ENCODE peak calls at places on chromosome X, in nine cellular contexts. F, N, M, J, X, T, S, Z and O are unnamed samples.

GRCh38 chrX:18753603-18754002 is 46.2 kb downstream of the PPEF1 start:
- DNase-seq in F (no peak), Z (no peak), N (no peak), T (no peak), X (no peak), S (no peak), J (no peak), M (no peak), O (no peak)

GRCh38 chrX:17635231-17635630 is 102.1 kb upstream of the SCML1 start:
- DNase-seq in N (no peak), F (no peak), Z (no peak), J (no peak), M (peak; percentile 9), T (no peak), S (no peak), X (no peak), O (no peak)

GRCh38 chrX:39766085-39766726 is 331.6 kb downstream of the BCOR start:
- DNase-seq in S (peak; percentile 23), Z (no peak), J (peak; percentile 0), T (no peak), N (no peak), F (no peak), M (no peak), X (no peak), O (no peak)

GRCh38 chrX:54093159-54093558 is 48.9 kb upstream of the PHF8 start:
- DNase-seq in F (no peak), Z (no peak), J (no peak), N (no peak), T (no peak), M (no peak), X (no peak), S (no peak), O (no peak)

GRCh38 chrX:42485621-42486020 is 292.3 kb downstream of the PPP1R2C start:
- DNase-seq in F (no peak), T (no peak), J (no peak), N (no peak), S (no peak), Z (no peak), X (no peak), M (no peak), O (no peak)

GRCh38 chrX:110402091-110402854 is 43.6 kb downstream of the RTL9 start:
- DNase-seq in X (no peak), N (peak; percentile 53), F (no peak), J (no peak), M (no peak), T (peak; percentile 47), S (no peak), Z (no peak), O (peak; percentile 60)

GRCh38 chrX:139759637-139760036 is 51.7 kb upstream of the MCF2 start:
- DNase-seq in S (no peak), Z (no peak), M (no peak), N (no peak), T (no peak), F (peak; percentile 21), J (no peak), X (no peak), O (no peak)

GRCh38 chrX:110172215-110172614 is 145.7 kb downstream of the AMMECR1 start:
- DNase-seq in M (no peak), T (no peak), X (no peak), J (no peak), N (no peak), S (no peak), Z (no peak), F (no peak), O (no peak)

GRCh38 chrX:34578237-34578636 is 78.8 kb downstream of the TMEM47 start:
- DNase-seq in N (no peak), X (no peak), F (no peak), M (no peak), S (no peak), T (no peak), Z (no peak), J (no peak), O (no peak)

GRCh38 chrX:150643271-150643670 is 49.9 kb upstream of the MTMR1 start:
- DNase-seq in F (no peak), J (no peak), T (no peak), S (no peak), Z (no peak), X (no peak), M (no peak), N (no peak), O (no peak)

GRCh38 chrX:17719651-17720050 is 17.6 kb upstream of the SCML1 start:
- DNase-seq in F (no peak), M (no peak), S (no peak), Z (no peak), X (no peak), J (no peak), T (no peak), N (no peak), O (no peak)

GRCh38 chrX:44043496-44043895 is 70.3 kb upstream of the NDP start:
- DNase-seq in M (no peak), Z (no peak), J (no peak), F (no peak), N (no peak), S (no peak), T (no peak), X (no peak), O (no peak)

GRCh38 chrX:150436200-150436599 is 73.1 kb downstream of the MAMLD1 start:
- DNase-seq in S (no peak), J (no peak), X (no peak), F (no peak), N (no peak), Z (no peak), T (no peak), M (no peak), O (no peak)

GRCh38 chrX:154490021-154490413 is 412 bp downstream of the SLC10A3 start:
- DNase-seq in J (no peak), F (no peak), N (peak; percentile 62), Z (no peak), X (no peak), T (peak; percentile 67), M (no peak), S (no peak), O (no peak)

GRCh38 chrX:94743478-94743877 is 1069.5 kb downstream of the FAM133A start:
- DNase-seq in T (no peak), F (no peak), Z (no peak), N (no peak), M (no peak), J (no peak), X (no peak), S (no peak), O (no peak)

GRCh38 chrX:65587616-65588526 is 53.3 kb upstream of the LAS1L start:
- DNase-seq in J (no peak), N (peak; percentile 90), Z (no peak), X (peak; percentile 52), T (peak; percentile 86), M (no peak), S (no peak), F (peak; percentile 60), O (peak; percentile 86)

GRCh38 chrX:2478546-2479419 is 22.0 kb downstream of the DHRSX start:
- DNase-seq in F (no peak), T (no peak), J (no peak), N (no peak), M (no peak), Z (no peak), S (no peak), X (no peak), O (no peak)

GRCh38 chrX:33741807-33742206 is 390.3 kb downstream of the FAM47A start:
- DNase-seq in M (no peak), X (no peak), N (no peak), T (no peak), F (no peak), S (no peak), Z (no peak), J (no peak), O (no peak)

GRCh38 chrX:11398785-11399184 is 105.6 kb downstream of the AMELX start:
- DNase-seq in T (no peak), Z (no peak), J (no peak), N (no peak), S (no peak), M (no peak), X (no peak), F (no peak), O (no peak)

GRCh38 chrX:133947022-133947421 is 38.4 kb downstream of the GPC3 start:
- DNase-seq in T (no peak), F (no peak), N (no peak), S (no peak), J (no peak), X (no peak), M (no peak), Z (no peak), O (no peak)

GRCh38 chrX:16212436-16212835 is 45.2 kb downstream of the MAGEB17 start:
- DNase-seq in T (peak; percentile 22), X (no peak), F (peak; percentile 1), J (no peak), N (no peak), S (no peak), M (no peak), Z (no peak), O (no peak)

GRCh38 chrX:96453139-96453538 is 231.5 kb upstream of the DIAPH2 start:
- DNase-seq in T (no peak), N (no peak), X (no peak), F (no peak), S (no peak), Z (no peak), M (no peak), J (no peak), O (no peak)

GRCh38 chrX:150365051-150365952 is 2.2 kb downstream of the MAMLD1 start:
- DNase-seq in M (no peak), S (peak; percentile 60), Z (no peak), N (peak; percentile 86), X (peak; percentile 80), J (no peak), T (peak; percentile 82), F (peak; percentile 49), O (peak; percentile 82)

GRCh38 chrX:43269201-43269600 is 386.9 kb upstream of the MAOA start:
- DNase-seq in X (no peak), F (no peak), S (no peak), M (no peak), J (no peak), Z (no peak), T (no peak), N (no peak), O (no peak)

GRCh38 chrX:42869659-42870476 is 91.9 kb upstream of the PPP1R2C start:
- DNase-seq in X (no peak), F (no peak), T (no peak), S (no peak), M (no peak), N (no peak), Z (no peak), J (no peak), O (no peak)

GRCh38 chrX:108001218-108001814 is 19.1 kb upstream of the TEX13B start:
- DNase-seq in F (peak; percentile 49), T (no peak), X (no peak), J (no peak), Z (no peak), M (no peak), S (no peak), N (no peak), O (no peak)

GRCh38 chrX:10156199-10157031 is at the start of gene CLCN4:
- DNase-seq in J (no peak), Z (no peak), F (no peak), N (peak; percentile 82), M (no peak), X (peak; percentile 74), S (no peak), T (peak; percentile 79), O (peak; percentile 79)

GRCh38 chrX:17377795-17378194 is 2.8 kb downstream of the NHS start:
- DNase-seq in X (no peak), T (no peak), J (peak; percentile 16), Z (no peak), S (no peak), F (no peak), N (no peak), M (no peak), O (no peak)

GRCh38 chrX:15908891-15909290 is 54.3 kb upstream of the AP1S2 start:
- DNase-seq in M (no peak), F (no peak), X (no peak), T (no peak), S (no peak), Z (no peak), N (no peak), J (no peak), O (no peak)

GRCh38 chrX:44872319-44872816 is 620 bp upstream of the KDM6A start:
- DNase-seq in Z (no peak), N (no peak), X (no peak), M (no peak), J (peak; percentile 4), F (no peak), S (peak; percentile 23), T (peak; percentile 71), O (no peak)

GRCh38 chrX:1239681-1240142 is 27.3 kb upstream of the CRLF2 start:
- DNase-seq in F (no peak), J (no peak), X (peak; percentile 22), T (peak; percentile 90), Z (no peak), S (no peak), N (peak; percentile 89), M (no peak), O (peak; percentile 75)